ENCODE peak calls at places on chromosomes 11 and 22, in ten cellular contexts. One of them, this sample, is unnamed.

GRCh38 chr11:80346660-80347059 is 905.8 kb upstream of the TENM4 start:
- DNase-seq in AG04450: no peak
- DNase-seq in ovary: no peak
- DNase-seq in AG09309: no peak
- DNase-seq in neural progenitor cell: no peak
- DNase-seq in endothelial cell: no peak
- DNase-seq in RWPE1: no peak
- DNase-seq in sigmoid colon: no peak
- DNase-seq in CD8-positive, alpha-beta T cell: no peak
- DNase-seq in body of pancreas: no peak
- DNase-seq in this sample: no peak

GRCh38 chr11:44574620-44575287 is 9.3 kb downstream of the CD82 start:
- DNase-seq in AG04450: peak; percentile 84
- DNase-seq in ovary: no peak
- DNase-seq in AG09309: peak; percentile 93
- DNase-seq in neural progenitor cell: no peak
- DNase-seq in endothelial cell: no peak
- DNase-seq in RWPE1: peak; percentile 64
- DNase-seq in sigmoid colon: no peak
- DNase-seq in CD8-positive, alpha-beta T cell: no peak
- DNase-seq in body of pancreas: no peak
- DNase-seq in this sample: no peak

GRCh38 chr11:126354631-126355323 is 709 bp upstream of the ST3GAL4 start:
- DNase-seq in AG04450: no peak
- DNase-seq in ovary: peak; percentile 39
- DNase-seq in AG09309: no peak
- DNase-seq in neural progenitor cell: no peak
- DNase-seq in endothelial cell: no peak
- DNase-seq in RWPE1: no peak
- DNase-seq in sigmoid colon: peak; percentile 53
- DNase-seq in CD8-positive, alpha-beta T cell: no peak
- DNase-seq in body of pancreas: no peak
- DNase-seq in this sample: no peak

GRCh38 chr11:70545626-70545945 is 147.3 kb downstream of the CTTN start:
- DNase-seq in AG04450: no peak
- DNase-seq in ovary: no peak
- DNase-seq in AG09309: no peak
- DNase-seq in neural progenitor cell: no peak
- DNase-seq in endothelial cell: no peak
- DNase-seq in RWPE1: no peak
- DNase-seq in sigmoid colon: no peak
- DNase-seq in CD8-positive, alpha-beta T cell: no peak
- DNase-seq in body of pancreas: no peak
- DNase-seq in this sample: no peak

GRCh38 chr11:71238941-71239340 is 13.4 kb downstream of the SHANK2 start:
- DNase-seq in AG04450: no peak
- DNase-seq in ovary: no peak
- DNase-seq in AG09309: no peak
- DNase-seq in neural progenitor cell: no peak
- DNase-seq in endothelial cell: no peak
- DNase-seq in RWPE1: no peak
- DNase-seq in sigmoid colon: no peak
- DNase-seq in CD8-positive, alpha-beta T cell: no peak
- DNase-seq in body of pancreas: no peak
- DNase-seq in this sample: no peak

GRCh38 chr22:35642305-35642741 is 5.9 kb upstream of the APOL6 start:
- DNase-seq in AG04450: no peak
- DNase-seq in ovary: no peak
- DNase-seq in AG09309: no peak
- DNase-seq in neural progenitor cell: no peak
- DNase-seq in endothelial cell: no peak
- DNase-seq in RWPE1: no peak
- DNase-seq in sigmoid colon: peak; percentile 63
- DNase-seq in CD8-positive, alpha-beta T cell: no peak
- DNase-seq in body of pancreas: no peak
- DNase-seq in this sample: no peak

GRCh38 chr22:42080287-42080686 is 787 bp downstream of the SMDT1 start:
- DNase-seq in AG04450: no peak
- DNase-seq in ovary: peak; percentile 48
- DNase-seq in AG09309: no peak
- DNase-seq in neural progenitor cell: peak; percentile 45
- DNase-seq in endothelial cell: no peak
- DNase-seq in RWPE1: no peak
- DNase-seq in sigmoid colon: no peak
- DNase-seq in CD8-positive, alpha-beta T cell: no peak
- DNase-seq in body of pancreas: peak; percentile 45
- DNase-seq in this sample: no peak

GRCh38 chr22:49112661-49113626 is 714.7 kb downstream of the BRD1 start:
- DNase-seq in AG04450: no peak
- DNase-seq in ovary: no peak
- DNase-seq in AG09309: no peak
- DNase-seq in neural progenitor cell: no peak
- DNase-seq in endothelial cell: no peak
- DNase-seq in RWPE1: no peak
- DNase-seq in sigmoid colon: peak; percentile 33
- DNase-seq in CD8-positive, alpha-beta T cell: no peak
- DNase-seq in body of pancreas: no peak
- DNase-seq in this sample: no peak

GRCh38 chr11:28863422-28863821 is 755.2 kb downstream of the METTL15 start:
- DNase-seq in AG04450: no peak
- DNase-seq in ovary: no peak
- DNase-seq in AG09309: no peak
- DNase-seq in neural progenitor cell: no peak
- DNase-seq in endothelial cell: no peak
- DNase-seq in RWPE1: no peak
- DNase-seq in sigmoid colon: no peak
- DNase-seq in CD8-positive, alpha-beta T cell: no peak
- DNase-seq in body of pancreas: no peak
- DNase-seq in this sample: no peak

GRCh38 chr22:26800858-26801257 is 143.5 kb downstream of the MIAT start:
- DNase-seq in AG04450: peak; percentile 24
- DNase-seq in ovary: no peak
- DNase-seq in AG09309: no peak
- DNase-seq in neural progenitor cell: peak; percentile 88
- DNase-seq in endothelial cell: no peak
- DNase-seq in RWPE1: no peak
- DNase-seq in sigmoid colon: no peak
- DNase-seq in CD8-positive, alpha-beta T cell: no peak
- DNase-seq in body of pancreas: no peak
- DNase-seq in this sample: no peak

GRCh38 chr11:86673872-86674750 is 1.7 kb upstream of the ME3 start:
- DNase-seq in AG04450: no peak
- DNase-seq in ovary: no peak
- DNase-seq in AG09309: no peak
- DNase-seq in neural progenitor cell: no peak
- DNase-seq in endothelial cell: no peak
- DNase-seq in RWPE1: no peak
- DNase-seq in sigmoid colon: no peak
- DNase-seq in CD8-positive, alpha-beta T cell: no peak
- DNase-seq in body of pancreas: no peak
- DNase-seq in this sample: no peak

GRCh38 chr11:57324154-57324885 is 432 bp downstream of the TNKS1BP1 start:
- DNase-seq in AG04450: no peak
- DNase-seq in ovary: peak; percentile 77
- DNase-seq in AG09309: no peak
- DNase-seq in neural progenitor cell: peak; percentile 88
- DNase-seq in endothelial cell: peak; percentile 75
- DNase-seq in RWPE1: peak; percentile 41
- DNase-seq in sigmoid colon: peak; percentile 80
- DNase-seq in CD8-positive, alpha-beta T cell: no peak
- DNase-seq in body of pancreas: peak; percentile 55
- DNase-seq in this sample: peak; percentile 74

GRCh38 chr11:92866679-92867282 is 102.7 kb upstream of the MTNR1B start:
- DNase-seq in AG04450: no peak
- DNase-seq in ovary: no peak
- DNase-seq in AG09309: no peak
- DNase-seq in neural progenitor cell: no peak
- DNase-seq in endothelial cell: no peak
- DNase-seq in RWPE1: no peak
- DNase-seq in sigmoid colon: no peak
- DNase-seq in CD8-positive, alpha-beta T cell: no peak
- DNase-seq in body of pancreas: no peak
- DNase-seq in this sample: no peak

GRCh38 chr11:72750086-72750485 is 2.1 kb downstream of the ARAP1 start:
- DNase-seq in AG04450: no peak
- DNase-seq in ovary: no peak
- DNase-seq in AG09309: no peak
- DNase-seq in neural progenitor cell: no peak
- DNase-seq in endothelial cell: no peak
- DNase-seq in RWPE1: no peak
- DNase-seq in sigmoid colon: no peak
- DNase-seq in CD8-positive, alpha-beta T cell: no peak
- DNase-seq in body of pancreas: no peak
- DNase-seq in this sample: peak; percentile 61

DNA sequence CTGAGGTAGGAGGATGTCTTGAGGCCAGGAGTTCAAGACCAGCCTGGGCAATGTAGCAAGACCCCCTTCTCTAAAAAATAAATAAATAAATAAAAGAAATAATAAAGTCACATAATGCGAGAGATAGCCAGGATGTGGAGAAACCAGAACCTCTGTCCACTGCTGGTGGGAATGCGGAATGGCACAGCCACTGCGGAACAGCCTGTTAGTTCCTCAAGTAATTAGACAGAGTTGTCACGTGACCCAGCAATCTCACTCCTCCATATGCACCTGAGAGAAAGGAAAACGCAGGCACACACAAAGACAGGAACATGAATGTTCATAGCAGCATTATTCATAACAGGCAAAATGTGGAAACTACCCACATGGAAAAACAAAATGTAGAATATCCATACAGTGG is 27.5 kb downstream of the LIF start:
- DNase-seq in AG04450: no peak
- DNase-seq in ovary: no peak
- DNase-seq in AG09309: no peak
- DNase-seq in neural progenitor cell: no peak
- DNase-seq in endothelial cell: no peak
- DNase-seq in RWPE1: no peak
- DNase-seq in sigmoid colon: no peak
- DNase-seq in CD8-positive, alpha-beta T cell: no peak
- DNase-seq in body of pancreas: no peak
- DNase-seq in this sample: no peak
- TF ChIP-seq CTCF in AG04450: peak; percentile 32
- TF ChIP-seq CTCF in ovary: no peak
- TF ChIP-seq CTCF in AG09309: no peak
- TF ChIP-seq CTCF in neural progenitor cell: peak; percentile 23
- TF ChIP-seq CTCF in endothelial cell: peak; percentile 12
- TF ChIP-seq CTCF in RWPE1: no peak
- TF ChIP-seq CTCF in sigmoid colon: no peak
- TF ChIP-seq CTCF in CD8-positive, alpha-beta T cell: no peak
- TF ChIP-seq CTCF in body of pancreas: no peak
- TF ChIP-seq CTCF in this sample: peak; percentile 28

GRCh38 chr11:1389932-1390587 is at the start of gene BRSK2:
- DNase-seq in AG04450: no peak
- DNase-seq in ovary: peak; percentile 48
- DNase-seq in AG09309: no peak
- DNase-seq in neural progenitor cell: no peak
- DNase-seq in endothelial cell: no peak
- DNase-seq in RWPE1: no peak
- DNase-seq in sigmoid colon: no peak
- DNase-seq in CD8-positive, alpha-beta T cell: no peak
- DNase-seq in body of pancreas: peak; percentile 46
- DNase-seq in this sample: no peak

GRCh38 chr11:1387521-1387920 is 2.2 kb upstream of the BRSK2 start:
- DNase-seq in AG04450: no peak
- DNase-seq in ovary: no peak
- DNase-seq in AG09309: no peak
- DNase-seq in neural progenitor cell: no peak
- DNase-seq in endothelial cell: no peak
- DNase-seq in RWPE1: no peak
- DNase-seq in sigmoid colon: no peak
- DNase-seq in CD8-positive, alpha-beta T cell: no peak
- DNase-seq in body of pancreas: peak; percentile 11
- DNase-seq in this sample: no peak

GRCh38 chr11:1387961-1388762 is 1.6 kb upstream of the BRSK2 start:
- DNase-seq in AG04450: no peak
- DNase-seq in ovary: no peak
- DNase-seq in AG09309: no peak
- DNase-seq in neural progenitor cell: peak; percentile 44
- DNase-seq in endothelial cell: no peak
- DNase-seq in RWPE1: no peak
- DNase-seq in sigmoid colon: no peak
- DNase-seq in CD8-positive, alpha-beta T cell: no peak
- DNase-seq in body of pancreas: peak; percentile 72
- DNase-seq in this sample: no peak

GRCh38 chr11:1389103-1389931 is 417 bp upstream of the BRSK2 start:
- DNase-seq in AG04450: peak; percentile 89
- DNase-seq in ovary: peak; percentile 98
- DNase-seq in AG09309: peak; percentile 66
- DNase-seq in neural progenitor cell: peak; percentile 99
- DNase-seq in endothelial cell: peak; percentile 98
- DNase-seq in RWPE1: peak; percentile 94
- DNase-seq in sigmoid colon: peak; percentile 99
- DNase-seq in CD8-positive, alpha-beta T cell: peak; percentile 97
- DNase-seq in body of pancreas: peak; percentile 99
- DNase-seq in this sample: peak; percentile 98

DNA sequence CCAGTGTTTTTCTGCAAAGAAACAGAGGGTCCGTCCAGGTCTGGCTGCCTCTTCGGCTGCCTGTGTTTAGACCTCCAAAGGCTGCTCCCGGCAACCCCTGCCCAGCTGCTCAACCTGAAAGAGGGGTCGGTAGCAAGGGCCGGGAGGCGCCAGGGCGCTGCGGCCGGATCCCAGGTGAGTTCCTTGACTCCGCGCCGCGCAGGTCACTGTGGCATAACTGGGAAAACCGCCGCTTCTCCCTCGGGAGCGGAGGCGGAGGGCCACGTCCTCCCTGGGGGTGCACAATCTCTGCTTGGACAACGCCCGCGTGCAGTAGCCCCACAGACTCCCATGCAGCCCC is 1.0 kb upstream of the BRSK2 start:
- DNase-seq in AG04450: no peak
- DNase-seq in ovary: no peak
- DNase-seq in AG09309: no peak
- DNase-seq in neural progenitor cell: peak; percentile 49
- DNase-seq in endothelial cell: no peak
- DNase-seq in RWPE1: no peak
- DNase-seq in sigmoid colon: no peak
- DNase-seq in CD8-positive, alpha-beta T cell: no peak
- DNase-seq in body of pancreas: peak; percentile 14
- DNase-seq in this sample: no peak
- TF ChIP-seq CTCF in AG04450: no peak
- TF ChIP-seq CTCF in ovary: no peak
- TF ChIP-seq CTCF in AG09309: no peak
- TF ChIP-seq CTCF in neural progenitor cell: no peak
- TF ChIP-seq CTCF in endothelial cell: no peak
- TF ChIP-seq CTCF in RWPE1: no peak
- TF ChIP-seq CTCF in sigmoid colon: no peak
- TF ChIP-seq CTCF in CD8-positive, alpha-beta T cell: no peak
- TF ChIP-seq CTCF in body of pancreas: no peak
- TF ChIP-seq CTCF in this sample: no peak

GRCh38 chr22:19113429-19113828 is 8.8 kb downstream of the DGCR2 start:
- DNase-seq in AG04450: no peak
- DNase-seq in ovary: no peak
- DNase-seq in AG09309: no peak
- DNase-seq in neural progenitor cell: no peak
- DNase-seq in endothelial cell: no peak
- DNase-seq in RWPE1: no peak
- DNase-seq in sigmoid colon: no peak
- DNase-seq in CD8-positive, alpha-beta T cell: no peak
- DNase-seq in body of pancreas: no peak
- DNase-seq in this sample: no peak
- TF ChIP-seq CTCF in AG04450: no peak
- TF ChIP-seq CTCF in ovary: no peak
- TF ChIP-seq CTCF in AG09309: no peak
- TF ChIP-seq CTCF in neural progenitor cell: no peak
- TF ChIP-seq CTCF in endothelial cell: no peak
- TF ChIP-seq CTCF in RWPE1: no peak
- TF ChIP-seq CTCF in sigmoid colon: no peak
- TF ChIP-seq CTCF in CD8-positive, alpha-beta T cell: no peak
- TF ChIP-seq CTCF in body of pancreas: no peak
- TF ChIP-seq CTCF in this sample: no peak

GRCh38 chr11:7512525-7513209 is 1.1 kb upstream of the PPFIBP2 start:
- DNase-seq in AG04450: no peak
- DNase-seq in ovary: peak; percentile 73
- DNase-seq in AG09309: peak; percentile 33
- DNase-seq in neural progenitor cell: no peak
- DNase-seq in endothelial cell: peak; percentile 14
- DNase-seq in RWPE1: no peak
- DNase-seq in sigmoid colon: peak; percentile 89
- DNase-seq in CD8-positive, alpha-beta T cell: peak; percentile 55
- DNase-seq in body of pancreas: peak; percentile 74
- DNase-seq in this sample: peak; percentile 1
- TF ChIP-seq CTCF in AG04450: no peak
- TF ChIP-seq CTCF in ovary: no peak
- TF ChIP-seq CTCF in AG09309: peak; percentile 24
- TF ChIP-seq CTCF in neural progenitor cell: no peak
- TF ChIP-seq CTCF in endothelial cell: no peak
- TF ChIP-seq CTCF in RWPE1: no peak
- TF ChIP-seq CTCF in sigmoid colon: no peak
- TF ChIP-seq CTCF in CD8-positive, alpha-beta T cell: no peak
- TF ChIP-seq CTCF in body of pancreas: no peak
- TF ChIP-seq CTCF in this sample: no peak

This sample was measured in neural crest cell.